ENCODE peak calls at places on chromosomes 5 and 9, in six cellular contexts. L is endothelial cell of umbilical vein, J is GM23338, G is Karpas-422, Q is brain microvascular endothelial cell, X is body of pancreas. V is an unnamed sample. For H3K27me3, the result is how much of the 10 kb centered on the place peaks cover.

GRCh38 chr5:160083501-160083900 is 35.7 kb downstream of the PWWP2A start:
- DNase-seq in L (no peak), J (no peak), G (no peak), Q (peak), X (no peak), V (no peak)

GRCh38 chr9:117796681-117797080 is 92.5 kb downstream of the TLR4 start:
- DNase-seq in L (no peak), J (no peak), G (no peak), Q (peak), X (no peak), V (no peak)

GRCh38 chr9:26656003-26656940 is 236.3 kb downstream of the CAAP1 start:
- DNase-seq in L (peak), J (peak), G (peak), Q (peak), X (no peak), V (no peak)

GRCh38 chr9:98222885-98223640 is 30.6 kb upstream of the CORO2A start:
- DNase-seq in L (peak), J (no peak), G (no peak), Q (peak), X (no peak), V (no peak)

GRCh38 chr5:6827815-6828214 is 114.6 kb downstream of the TENT4A start:
- DNase-seq in L (no peak), J (no peak), G (peak), Q (no peak), X (no peak), V (no peak)

GRCh38 chr9:84266087-84266561 is 74.4 kb downstream of the SLC28A3 start:
- DNase-seq in L (no peak), J (peak), G (no peak), Q (no peak), X (peak), V (no peak)

GRCh38 chr9:37373621-37374020 is 48.9 kb upstream of the GRHPR start:
- DNase-seq in L (no peak), J (no peak), G (peak), Q (no peak), X (no peak), V (no peak)

GRCh38 chr9:6525326-6526040 is 112.5 kb downstream of the UHRF2 start:
- DNase-seq in L (no peak), J (no peak), G (peak), Q (peak), X (no peak), V (no peak)

GRCh38 chr5:1292846-1293415 is 1.9 kb downstream of the TERT start:
- DNase-seq in L (no peak), J (no peak), G (no peak), Q (no peak), X (no peak), V (no peak)

GRCh38 chr5:180027449-180028089 is 44.0 kb downstream of the RNF130 start:
- DNase-seq in L (peak), J (no peak), G (no peak), Q (no peak), X (no peak), V (no peak)

GRCh38 chr9:33340186-33340585 is 49.9 kb downstream of the NFX1 start:
- DNase-seq in L (no peak), J (peak), G (no peak), Q (no peak), X (no peak), V (no peak)

GRCh38 chr5:98638701-98639100 is 134.8 kb upstream of the RGMB start:
- DNase-seq in L (no peak), J (no peak), G (no peak), Q (peak), X (no peak), V (no peak)

GRCh38 chr9:126839301-126839700 is 21.1 kb upstream of the ZBTB34 start:
- DNase-seq in L (no peak), J (no peak), G (no peak), Q (no peak), X (no peak), V (no peak)
- H3K4me3 ChIP-seq in L (no peak), J (no peak), G (no peak), Q (no peak), X (no peak), V (no peak)

GRCh38 chr5:90638878-90639277 is 80.3 kb downstream of the ADGRV1 start:
- DNase-seq in L (no peak), J (no peak), G (no peak), Q (no peak), X (no peak), V (no peak)

GRCh38 chr5:90641528-90641927 is 82.9 kb downstream of the ADGRV1 start:
- DNase-seq in L (no peak), J (no peak), G (no peak), Q (no peak), X (no peak), V (no peak)

GRCh38 chr5:90640484-90641059 is 82.0 kb downstream of the ADGRV1 start:
- DNase-seq in L (no peak), J (peak), G (no peak), Q (peak), X (peak), V (no peak)

GRCh38 chr5:90636948-90637347 is 78.4 kb downstream of the ADGRV1 start:
- DNase-seq in L (no peak), J (no peak), G (no peak), Q (no peak), X (no peak), V (no peak)

DNA sequence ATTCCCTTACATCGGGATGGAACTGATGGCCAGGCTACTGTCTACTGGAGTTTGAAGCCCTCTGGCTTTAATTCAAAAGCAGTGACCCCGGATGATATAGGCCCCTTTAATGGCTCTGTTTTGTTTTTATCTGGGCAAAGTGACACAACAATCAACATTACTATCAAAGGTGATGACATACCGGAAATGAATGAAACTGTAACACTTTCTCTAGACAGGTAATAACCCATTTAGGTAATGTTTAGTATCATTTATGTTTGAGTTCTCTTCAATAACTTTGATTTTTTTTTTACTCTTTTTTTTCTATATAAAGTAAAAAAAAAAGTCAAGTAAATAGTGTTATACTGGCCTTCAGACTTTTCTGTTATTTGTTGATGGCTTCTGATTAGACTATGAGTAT is 79.1 kb downstream of the ADGRV1 start:
- DNase-seq in L (no peak), J (no peak), G (no peak), Q (no peak), X (no peak), V (no peak)
- H3K27me3 ChIP-seq in L (under half), J (under half), G (under half), Q (under half), X (under half), V (under half)

GRCh38 chr9:101400120-101400519 is 1.5 kb downstream of the ZNF189 start:
- DNase-seq in L (peak), J (no peak), G (no peak), Q (peak), X (peak), V (no peak)
- H3K4me3 ChIP-seq in L (no peak), J (peak), G (peak), Q (peak), X (no peak), V (peak)

DNA sequence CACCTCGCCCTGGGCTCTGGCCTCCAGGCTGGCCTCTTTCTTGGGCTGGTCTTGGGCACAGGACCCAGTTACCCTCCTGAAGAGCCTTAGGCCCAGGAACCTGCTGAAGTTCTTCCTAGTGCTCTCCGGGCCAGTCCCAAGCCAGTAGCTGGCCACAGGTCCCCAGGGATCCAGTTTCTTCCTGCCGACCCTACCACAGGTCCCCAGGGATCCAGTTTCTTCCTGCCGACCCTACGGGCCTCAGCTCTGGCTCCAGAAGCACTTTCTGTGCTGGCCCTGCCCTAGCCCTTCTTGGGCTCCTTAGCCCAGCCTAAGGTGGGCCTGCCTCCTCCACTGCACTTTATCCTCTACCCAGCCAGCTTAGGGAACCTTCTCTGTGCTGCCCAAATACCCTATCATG is 18.2 kb upstream of the CACFD1 start:
- DNase-seq in L (no peak), J (no peak), G (no peak), Q (no peak), X (no peak), V (no peak)
- H3K27me3 ChIP-seq in L (under half), J (under half), G (under half), Q (under half), X (under half), V (under half)

DNA sequence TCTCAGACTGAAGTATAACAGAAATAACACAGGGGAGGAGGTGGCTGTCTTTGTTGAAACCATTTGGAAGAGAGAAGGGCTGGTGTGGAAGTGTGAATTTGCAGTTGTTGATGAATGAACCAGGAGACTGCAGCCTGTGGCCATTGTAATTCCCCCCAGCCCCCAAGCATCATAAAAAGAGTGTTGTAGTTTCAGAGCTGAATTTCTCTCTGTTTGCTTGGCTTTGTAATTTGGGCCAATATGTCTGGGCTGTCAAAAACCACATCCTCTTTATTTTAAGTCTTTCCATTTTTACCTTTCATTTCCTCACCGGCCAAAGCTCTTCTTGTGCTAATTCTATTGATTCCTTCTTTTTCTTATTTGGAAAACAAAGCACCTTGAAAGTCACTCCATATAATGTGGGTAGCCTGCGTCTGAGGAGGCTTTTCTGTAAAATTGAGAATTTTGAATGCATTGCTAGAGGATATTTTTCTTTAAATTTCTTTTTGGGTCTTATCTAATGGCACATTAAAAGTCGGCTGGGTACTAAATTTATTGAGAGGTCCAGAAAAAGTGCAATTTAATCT is 383.3 kb downstream of the OSTF1 start:
- DNase-seq in L (no peak), J (peak), G (no peak), Q (no peak), X (no peak), V (no peak)
- H3K4me3 ChIP-seq in L (no peak), J (peak), G (no peak), Q (no peak), X (no peak), V (no peak)

DNA sequence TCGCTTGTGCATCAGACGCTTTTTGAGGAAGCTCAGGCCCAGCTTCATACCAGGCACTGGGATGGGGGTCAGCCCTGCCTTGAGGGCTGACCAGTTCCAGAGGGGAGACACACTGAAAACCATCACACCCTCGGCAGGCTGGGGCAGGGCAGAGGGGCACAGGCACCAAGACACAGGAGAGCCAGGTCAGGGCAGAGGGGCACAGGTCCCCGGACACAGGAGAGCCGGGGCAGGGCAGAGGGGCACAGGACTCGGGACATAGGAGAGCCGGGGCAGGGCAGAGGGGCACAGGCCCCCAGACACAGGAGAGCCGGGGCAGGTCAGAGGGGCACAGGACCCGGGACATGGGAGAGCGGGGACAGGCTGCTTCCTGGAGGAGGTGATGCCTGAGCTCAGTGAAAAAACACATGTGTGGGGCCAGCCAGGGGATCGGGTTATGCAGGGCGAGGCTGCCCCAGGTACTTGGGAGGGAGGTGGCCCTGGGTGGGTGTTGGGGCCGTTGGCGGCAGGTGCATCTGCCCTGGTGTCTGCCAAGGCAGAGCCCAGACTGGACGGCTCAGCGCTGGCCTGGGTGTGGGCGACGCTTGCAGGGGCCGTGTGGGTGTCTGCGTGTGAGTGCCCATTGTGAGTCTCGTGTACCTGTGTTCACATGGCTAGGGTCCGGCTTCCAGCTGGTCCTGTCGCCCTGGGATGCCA is 15.1 kb upstream of the SLC2A6 start:
- DNase-seq in L (no peak), J (no peak), G (no peak), Q (no peak), X (no peak), V (no peak)
- H3K27me3 ChIP-seq in L (under half), J (under half), G (under half), Q (under half), X (under half), V (under half)

GRCh38 chr9:35649431-35650340 is 1.0 kb downstream of the SIT1 start:
- DNase-seq in L (no peak), J (no peak), G (peak), Q (no peak), X (no peak), V (no peak)
- H3K4me3 ChIP-seq in L (no peak), J (peak), G (peak), Q (no peak), X (no peak), V (no peak)

GRCh38 chr5:73126381-73126780 is 6.0 kb downstream of the TMEM171 start:
- DNase-seq in L (no peak), J (no peak), G (peak), Q (no peak), X (no peak), V (no peak)

GRCh38 chr5:73120222-73121108 is at the start of gene TMEM171:
- DNase-seq in L (peak), J (peak), G (no peak), Q (peak), X (peak), V (peak)

GRCh38 chr5:73125289-73125688 is 4.9 kb downstream of the TMEM171 start:
- DNase-seq in L (no peak), J (no peak), G (no peak), Q (no peak), X (no peak), V (no peak)

GRCh38 chr5:73121109-73121443 is 701 bp downstream of the TMEM171 start:
- DNase-seq in L (peak), J (no peak), G (no peak), Q (peak), X (no peak), V (no peak)

DNA sequence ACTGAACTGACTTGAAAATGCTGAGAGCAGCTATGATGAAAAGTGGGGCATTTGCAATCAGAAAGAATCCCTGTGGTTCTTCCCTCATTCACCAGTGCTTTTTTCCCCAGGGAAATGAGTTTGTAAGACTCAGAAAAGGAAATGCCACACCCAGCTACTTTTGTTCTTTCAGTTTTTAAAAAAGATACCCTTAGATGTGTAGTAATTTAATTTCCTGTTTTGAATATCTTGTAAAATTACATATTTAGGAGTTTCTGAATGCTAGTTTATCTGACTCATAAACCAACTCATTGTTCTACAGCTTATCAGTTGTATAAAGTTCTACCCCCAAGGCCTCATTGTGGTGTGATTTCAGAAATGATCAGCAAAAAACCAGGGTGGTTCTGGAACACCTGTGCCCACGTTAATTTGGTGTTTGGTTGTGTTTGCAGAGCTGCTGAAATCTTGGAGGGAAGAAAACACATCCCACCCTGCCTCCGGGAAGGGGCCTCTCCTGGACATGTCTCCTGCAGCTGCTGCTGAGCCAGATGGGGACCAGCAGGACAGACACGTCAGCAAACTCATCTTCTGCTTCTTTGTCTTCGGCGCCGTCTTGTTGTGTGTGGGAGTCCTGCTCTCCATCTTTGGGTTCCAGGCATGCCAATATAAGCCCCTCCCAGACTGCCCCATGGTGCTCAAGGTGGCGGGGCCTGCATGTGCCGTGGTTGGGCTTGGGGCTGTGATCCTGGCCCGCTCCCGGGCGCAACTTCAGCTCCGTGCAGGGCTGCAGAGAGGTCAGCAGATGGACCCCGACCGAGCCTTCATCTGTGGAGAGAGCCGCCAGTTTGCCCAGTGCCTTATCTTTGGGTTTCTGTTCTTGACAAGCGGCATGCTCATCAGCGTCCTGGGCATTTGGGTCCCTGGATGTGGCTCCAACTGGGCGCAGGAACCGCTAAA is 2.8 kb downstream of the TMEM171 start:
- DNase-seq in L (peak), J (peak), G (no peak), Q (peak), X (no peak), V (no peak)
- H3K27me3 ChIP-seq in L (under half), J (under half), G (under half), Q (under half), X (under half), V (under half)

GRCh38 chr9:120336753-120337090 is 243.2 kb downstream of the CDK5RAP2 start:
- DNase-seq in L (no peak), J (no peak), G (no peak), Q (no peak), X (no peak), V (no peak)
- H3K4me3 ChIP-seq in L (no peak), J (no peak), G (no peak), Q (no peak), X (no peak), V (no peak)

V was measured in Caco-2.